ENCODE peak calls at places on chromosomes 6 and 20, in four cellular contexts. One of them, this sample, is unnamed.

GRCh38 chr20:49505518-49505917 is 23.1 kb upstream of the KCNB1 start:
- DNase-seq in adrenal gland: peak; percentile 45
- DNase-seq in A549: no peak
- DNase-seq in CD8-positive, alpha-beta memory T cell: no peak
- DNase-seq in this sample: peak; percentile 51

GRCh38 chr6:38818691-38819090 is 103.6 kb downstream of the DNAH8 start:
- DNase-seq in adrenal gland: no peak
- DNase-seq in A549: no peak
- DNase-seq in CD8-positive, alpha-beta memory T cell: no peak
- DNase-seq in this sample: no peak

GRCh38 chr6:139262519-139263300 is 29.1 kb downstream of the TXLNB start:
- DNase-seq in CD8-positive, alpha-beta memory T cell: peak; percentile 31
- DNase-seq in A549: no peak
- DNase-seq in adrenal gland: no peak
- DNase-seq in this sample: no peak

GRCh38 chr6:111503194-111503593 is 20.2 kb upstream of the REV3L start:
- DNase-seq in adrenal gland: no peak
- DNase-seq in CD8-positive, alpha-beta memory T cell: no peak
- DNase-seq in A549: no peak
- DNase-seq in this sample: no peak

GRCh38 chr6:138483911-138484731 is 15.2 kb downstream of the NHSL1 start:
- DNase-seq in adrenal gland: no peak
- DNase-seq in A549: no peak
- DNase-seq in CD8-positive, alpha-beta memory T cell: no peak
- DNase-seq in this sample: no peak

GRCh38 chr6:167338551-167339117 is 13.7 kb downstream of the TTLL2 start:
- DNase-seq in CD8-positive, alpha-beta memory T cell: no peak
- DNase-seq in A549: no peak
- DNase-seq in adrenal gland: no peak
- DNase-seq in this sample: no peak

GRCh38 chr20:3876676-3877075 is 12.5 kb upstream of the PANK2 start:
- DNase-seq in CD8-positive, alpha-beta memory T cell: no peak
- DNase-seq in A549: no peak
- DNase-seq in adrenal gland: no peak
- DNase-seq in this sample: no peak

GRCh38 chr6:24583463-24584389 is 62.3 kb downstream of the KIAA0319 start:
- DNase-seq in CD8-positive, alpha-beta memory T cell: peak; percentile 54
- DNase-seq in A549: peak; percentile 70
- DNase-seq in adrenal gland: peak; percentile 53
- DNase-seq in this sample: peak; percentile 90

GRCh38 chr6:89589297-89590074 is 49.1 kb downstream of the LYRM2 start:
- DNase-seq in A549: no peak
- DNase-seq in adrenal gland: no peak
- DNase-seq in CD8-positive, alpha-beta memory T cell: no peak
- DNase-seq in this sample: no peak

DNA sequence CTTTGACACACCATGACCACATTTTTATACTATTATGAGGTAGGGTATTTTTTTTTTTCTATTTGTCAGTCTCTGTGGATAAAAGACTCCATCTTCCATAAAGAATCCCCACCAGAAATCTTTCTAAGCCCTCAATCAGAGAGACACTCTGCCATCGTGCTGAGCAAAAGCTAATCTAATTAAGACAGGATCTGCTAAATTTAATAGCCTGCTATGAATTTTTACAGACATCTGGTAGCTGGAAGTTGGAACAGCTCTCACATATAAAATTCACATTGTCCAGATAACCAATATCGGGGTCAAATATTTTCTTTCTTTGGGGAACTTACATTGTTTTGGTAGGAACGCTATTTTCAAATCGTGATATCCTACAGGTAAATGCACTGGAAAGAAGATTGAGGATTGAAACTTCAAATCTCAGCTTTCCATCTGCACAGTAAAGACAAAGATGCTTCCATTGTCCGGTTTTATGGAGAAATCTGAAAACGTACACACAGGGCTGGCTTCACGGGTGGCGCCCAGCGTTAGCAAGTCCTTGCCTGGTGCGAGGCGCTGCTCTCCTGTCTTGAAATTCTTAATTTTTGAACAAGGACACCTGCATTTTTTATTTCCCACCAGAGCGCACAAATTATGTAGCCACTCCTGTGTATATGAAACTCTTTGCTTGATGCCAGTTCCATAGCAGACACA is 573.8 kb upstream of the NOX3 start:
- DNase-seq in A549: no peak
- DNase-seq in adrenal gland: no peak
- DNase-seq in CD8-positive, alpha-beta memory T cell: no peak
- DNase-seq in this sample: no peak
- H3K27ac ChIP-seq in A549: no peak overlapping the region
- H3K27ac ChIP-seq in adrenal gland: no peak overlapping the region
- H3K27ac ChIP-seq in CD8-positive, alpha-beta memory T cell: no peak overlapping the region
- H3K27ac ChIP-seq in this sample: no peak overlapping the region

GRCh38 chr6:150202934-150203333 is 60.1 kb downstream of the PPP1R14C start:
- DNase-seq in CD8-positive, alpha-beta memory T cell: no peak
- DNase-seq in adrenal gland: no peak
- DNase-seq in A549: no peak
- DNase-seq in this sample: no peak
- H3K27ac ChIP-seq in CD8-positive, alpha-beta memory T cell: no peak overlapping the region
- H3K27ac ChIP-seq in adrenal gland: no peak overlapping the region
- H3K27ac ChIP-seq in A549: no peak overlapping the region
- H3K27ac ChIP-seq in this sample: no peak overlapping the region

DNA sequence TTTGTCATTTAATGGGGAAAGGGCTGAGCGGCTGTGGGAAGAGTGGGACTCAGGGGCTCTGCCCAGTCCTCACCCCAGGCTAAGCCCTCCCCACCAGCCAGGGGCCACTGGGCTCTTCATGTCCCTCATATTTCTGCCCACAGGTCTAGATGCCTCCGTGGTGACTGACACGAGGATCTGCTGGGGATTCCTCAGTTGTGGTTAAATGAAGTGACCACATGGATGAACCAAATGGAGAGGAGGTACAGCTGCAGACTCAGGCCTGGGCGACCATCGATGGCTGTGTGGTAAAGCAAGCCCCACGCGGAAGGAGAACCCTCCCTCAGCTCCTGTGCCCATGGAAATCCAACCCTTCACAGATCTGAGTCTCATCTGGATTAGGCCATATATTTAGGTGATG is 29.4 kb downstream of the RAET1L start:
- DNase-seq in adrenal gland: no peak
- DNase-seq in CD8-positive, alpha-beta memory T cell: no peak
- DNase-seq in A549: no peak
- DNase-seq in this sample: no peak
- H3K27ac ChIP-seq in adrenal gland: no peak overlapping the region
- H3K27ac ChIP-seq in CD8-positive, alpha-beta memory T cell: no peak overlapping the region
- H3K27ac ChIP-seq in A549: no peak overlapping the region
- H3K27ac ChIP-seq in this sample: no peak overlapping the region

GRCh38 chr20:38307371-38308046 is 3.6 kb downstream of the BPI start:
- DNase-seq in adrenal gland: no peak
- DNase-seq in A549: no peak
- DNase-seq in CD8-positive, alpha-beta memory T cell: no peak
- DNase-seq in this sample: no peak
- H3K27ac ChIP-seq in adrenal gland: no peak overlapping the region
- H3K27ac ChIP-seq in A549: no peak overlapping the region
- H3K27ac ChIP-seq in CD8-positive, alpha-beta memory T cell: no peak overlapping the region
- H3K27ac ChIP-seq in this sample: no peak overlapping the region

GRCh38 chr6:42547407-42548329 is 16.2 kb upstream of the UBR2 start:
- DNase-seq in A549: peak; percentile 72
- DNase-seq in CD8-positive, alpha-beta memory T cell: peak; percentile 82
- DNase-seq in adrenal gland: peak; percentile 82
- DNase-seq in this sample: peak; percentile 94
- H3K27ac ChIP-seq in A549: peak overlapping the region; percentile 81
- H3K27ac ChIP-seq in CD8-positive, alpha-beta memory T cell: no peak overlapping the region
- H3K27ac ChIP-seq in adrenal gland: peak overlapping the region; percentile 38
- H3K27ac ChIP-seq in this sample: no peak overlapping the region

This sample was measured in right cardiac atrium.